ENCODE peak calls at places on chromosome 4, in five cellular contexts. R is HepG2, N is lower lobe of right lung, Z is PC-3, A is uterus. L is an unnamed sample. For H3K27me3, the result is how much of the 10 kb centered on the place peaks cover.

GRCh38 chr4:120218981-120219380 is 152.3 kb upstream of the MAD2L1 start:
- DNase-seq in R (no peak), A (no peak), N (no peak), Z (no peak), L (no peak)

GRCh38 chr4:83150563-83151330 is 36.2 kb upstream of the PLAC8 start:
- DNase-seq in A (peak), N (no peak), R (peak), Z (peak), L (no peak)

GRCh38 chr4:144656857-144657256 is 10.9 kb downstream of the HHIP start:
- DNase-seq in R (no peak), N (no peak), Z (no peak), A (no peak), L (no peak)

GRCh38 chr4:38894340-38894982 is 26.9 kb downstream of the FAM114A1 start:
- DNase-seq in R (no peak), Z (peak), N (no peak), A (no peak), L (no peak)

GRCh38 chr4:82833696-82834313 is 35.2 kb upstream of the SCD5 start:
- DNase-seq in N (no peak), A (no peak), Z (peak), R (peak), L (no peak)

GRCh38 chr4:74944354-74944793 is 11.5 kb downstream of the PARM1 start:
- DNase-seq in A (no peak), N (peak), R (no peak), Z (peak), L (no peak)

GRCh38 chr4:6696611-6697010 is 2.9 kb downstream of the S100P start:
- DNase-seq in A (no peak), Z (no peak), N (no peak), R (no peak), L (no peak)

GRCh38 chr4:75895744-75896314 is 6.4 kb downstream of the PPEF2 start:
- DNase-seq in Z (peak), R (peak), A (no peak), N (no peak), L (no peak)

GRCh38 chr4:48799157-48799556 is 19.1 kb upstream of the FRYL start:
- DNase-seq in A (no peak), R (no peak), N (no peak), Z (peak), L (no peak)

GRCh38 chr4:169030575-169030982 is 20.5 kb upstream of the CBR4 start:
- DNase-seq in N (no peak), Z (peak), A (no peak), R (peak), L (no peak)

GRCh38 chr4:20444599-20445337 is 193.1 kb downstream of the SLIT2 start:
- DNase-seq in N (no peak), A (no peak), R (no peak), Z (no peak), L (no peak)

GRCh38 chr4:129113919-129114318 is 18.0 kb downstream of the C4orf33 start:
- DNase-seq in Z (no peak), N (no peak), A (no peak), R (no peak), L (no peak)

GRCh38 chr4:181685911-181686310 is 557.3 kb upstream of the TENM3 start:
- DNase-seq in Z (no peak), N (no peak), A (no peak), R (no peak), L (no peak)

GRCh38 chr4:74570095-74570494 is 125.2 kb downstream of the AREG start:
- DNase-seq in R (no peak), N (no peak), A (no peak), Z (no peak), L (no peak)

GRCh38 chr4:6308890-6309643 is 39.4 kb downstream of the WFS1 start:
- DNase-seq in N (no peak), Z (no peak), A (no peak), R (peak), L (no peak)

GRCh38 chr4:137678796-137679195 is 146.5 kb upstream of the PCDH18 start:
- DNase-seq in Z (peak), A (no peak), N (no peak), R (no peak), L (no peak)

GRCh38 chr4:152935661-152936445 is at the start of gene FHDC1:
- DNase-seq in N (peak), R (no peak), Z (peak), A (no peak), L (no peak)

GRCh38 chr4:144715230-144715629 is 69.3 kb downstream of the HHIP start:
- DNase-seq in Z (no peak), N (no peak), R (no peak), A (no peak), L (no peak)

GRCh38 chr4:110361921-110362320 is 114.0 kb upstream of the ENPEP start:
- DNase-seq in A (no peak), R (no peak), Z (peak), N (no peak), L (no peak)

GRCh38 chr4:970046-970745 is 3.2 kb downstream of the DGKQ start:
- DNase-seq in A (no peak), R (no peak), N (no peak), Z (no peak), L (no peak)
- H3K27me3 ChIP-seq in A (under half), R (under half), N (under half), Z (under half), L (under half)

GRCh38 chr4:184824776-184825393 is 883 bp downstream of the ACSL1 start:
- DNase-seq in R (no peak), Z (peak), N (no peak), A (no peak), L (no peak)
- H3K27me3 ChIP-seq in R (under half), Z (under half), N (under half), A (under half), L (under half)

GRCh38 chr4:1400191-1400805 is 5.9 kb downstream of the NKX1-1 start:
- DNase-seq in N (peak), A (no peak), Z (no peak), R (no peak), L (no peak)
- H3K27me3 ChIP-seq in N (half or more), A (under half), Z (under half), R (under half), L (half or more)

GRCh38 chr4:68535976-68536375 is 40.1 kb downstream of the UGT2B17 start:
- DNase-seq in R (no peak), N (no peak), A (no peak), Z (no peak), L (no peak)
- H3K27me3 ChIP-seq in R (under half), N (under half), A (under half), Z (under half), L (under half)

DNA sequence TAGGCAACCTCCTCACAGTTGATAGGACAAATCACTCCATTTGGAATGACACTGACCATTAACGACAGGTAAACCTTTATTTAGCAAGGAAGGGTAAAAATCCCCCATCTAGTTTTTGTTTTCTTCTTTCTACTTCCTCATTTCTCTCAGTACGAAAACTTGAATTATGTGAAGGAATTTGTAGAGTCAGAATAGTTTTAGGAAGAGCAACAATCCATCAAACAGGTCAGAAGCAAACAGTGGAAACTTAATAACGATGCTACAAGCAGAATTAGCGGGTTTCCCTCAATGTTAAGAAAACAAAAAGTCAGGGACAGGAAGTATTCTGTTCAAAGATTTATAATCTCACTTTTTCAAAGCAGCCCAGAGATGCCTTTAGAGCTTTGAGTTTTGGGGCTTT is 2.8 kb downstream of the GSX2 start:
- DNase-seq in N (no peak), Z (no peak), R (no peak), A (no peak), L (no peak)
- H3K27me3 ChIP-seq in N (half or more), Z (under half), R (half or more), A (under half), L (under half)

GRCh38 chr4:14234330-14234729 is 606.8 kb upstream of the BOD1L1 start:
- DNase-seq in A (no peak), N (no peak), R (no peak), Z (peak), L (no peak)

GRCh38 chr4:14241574-14241973 is 614.0 kb upstream of the BOD1L1 start:
- DNase-seq in Z (no peak), R (no peak), A (no peak), N (no peak), L (no peak)

GRCh38 chr4:14236359-14236758 is 608.8 kb upstream of the BOD1L1 start:
- DNase-seq in A (no peak), R (no peak), N (no peak), Z (no peak), L (no peak)

GRCh38 chr4:14233126-14233525 is 605.6 kb upstream of the BOD1L1 start:
- DNase-seq in A (no peak), N (no peak), Z (no peak), R (no peak), L (no peak)

GRCh38 chr4:14237911-14238310 is 610.4 kb upstream of the BOD1L1 start:
- DNase-seq in A (no peak), Z (no peak), R (no peak), N (no peak), L (no peak)
- H3K27me3 ChIP-seq in A (under half), Z (under half), R (under half), N (under half), L (under half)

DNA sequence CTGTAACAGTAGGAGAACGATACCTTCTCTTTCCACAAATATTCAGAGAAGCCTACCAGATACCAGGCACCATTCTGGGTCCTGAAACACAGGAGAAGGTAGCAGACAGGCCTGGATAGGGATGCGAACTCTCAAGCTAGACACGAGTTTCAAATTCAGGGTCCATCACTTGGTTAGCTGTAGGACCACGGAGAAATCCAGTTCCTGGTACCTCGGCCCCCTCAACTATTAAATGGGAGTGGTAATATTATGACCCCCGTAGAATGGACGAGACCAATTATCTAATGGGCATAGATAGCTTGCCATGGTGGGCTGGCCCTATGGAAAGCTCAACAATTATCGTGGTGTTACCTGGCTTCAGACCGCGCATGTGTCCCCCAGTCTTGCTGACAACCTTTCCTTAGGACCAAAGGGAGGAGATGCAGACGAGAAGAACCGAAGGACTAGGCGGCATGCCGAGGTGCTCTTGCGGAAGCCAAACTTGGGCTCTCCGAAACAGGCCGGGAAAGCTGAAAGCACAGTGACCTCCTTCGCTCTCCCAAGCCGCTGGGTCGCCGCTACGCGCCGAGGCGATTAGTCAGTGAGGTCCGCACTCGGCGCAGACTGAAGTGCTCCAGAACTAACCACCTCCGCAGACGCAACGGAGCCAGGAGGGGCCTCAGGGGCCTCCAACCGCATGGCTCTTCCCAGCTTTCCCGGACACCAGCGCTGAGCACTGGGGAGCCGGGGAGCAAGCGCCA is 19.6 kb downstream of the NKX3-2 start:
- DNase-seq in Z (no peak), R (no peak), A (no peak), N (no peak), L (no peak)
- H3K27me3 ChIP-seq in Z (under half), R (half or more), A (under half), N (half or more), L (under half)

GRCh38 chr4:170374770-170375169 is 285.0 kb upstream of the AADAT start:
- DNase-seq in R (peak), A (no peak), Z (peak), N (no peak), L (no peak)
- H3K27me3 ChIP-seq in R (under half), A (under half), Z (under half), N (under half), L (under half)

GRCh38 chr4:2451036-2451520 is 17.8 kb upstream of the RNF4 start:
- DNase-seq in A (no peak), N (no peak), Z (no peak), R (no peak), L (no peak)
- H3K27me3 ChIP-seq in A (under half), N (under half), Z (under half), R (under half), L (under half)

L was measured in psoas muscle.